ENCODE peak calls at places on chromosomes 1 and 21, in six cellular contexts. W, U, G, S, R and F are unnamed samples.

GRCh38 chr1:108190001-108190634 is 10.0 kb downstream of the SLC25A24 start:
- DNase-seq in W (no peak), U (no peak), G (no peak), S (no peak), R (no peak), F (no peak)

GRCh38 chr1:1217621-1218523 is 3.9 kb upstream of the TNFRSF4 start:
- DNase-seq in W (no peak), U (no peak), G (no peak), S (peak), R (no peak), F (no peak)

GRCh38 chr1:42319871-42320484 is 15.1 kb downstream of the FOXJ3 start:
- DNase-seq in W (no peak), U (no peak), G (peak), S (no peak), R (no peak), F (no peak)

GRCh38 chr1:33182896-33183295 is 1.1 kb upstream of the TRIM62 start:
- DNase-seq in W (no peak), U (no peak), G (no peak), S (no peak), R (no peak), F (no peak)

GRCh38 chr21:34883501-34884271 is 165.4 kb downstream of the RUNX1 start:
- DNase-seq in W (no peak), U (no peak), G (no peak), S (peak), R (no peak), F (no peak)

GRCh38 chr1:248243204-248243603 is 12.0 kb downstream of the OR2M4 start:
- DNase-seq in W (peak), U (no peak), G (peak), S (peak), R (no peak), F (peak)

GRCh38 chr1:171313835-171314320 is at the start of gene FMO4:
- DNase-seq in W (peak), U (peak), G (peak), S (peak), R (peak), F (peak)

GRCh38 chr1:84877592-84877991 is 15.4 kb downstream of the LPAR3 start:
- DNase-seq in W (no peak), U (peak), G (no peak), S (peak), R (peak), F (no peak)

GRCh38 chr1:56105397-56105796 is 474.0 kb downstream of the PLPP3 start:
- DNase-seq in W (no peak), U (no peak), G (no peak), S (no peak), R (no peak), F (no peak)

GRCh38 chr1:56964349-56964748 is 1.5 kb downstream of the C8B start:
- DNase-seq in W (no peak), U (no peak), G (no peak), S (no peak), R (no peak), F (no peak)

GRCh38 chr1:155007253-155007828 is 4.7 kb downstream of the ZBTB7B start:
- DNase-seq in W (no peak), U (no peak), G (peak), S (no peak), R (no peak), F (no peak)

GRCh38 chr1:230080834-230081233 is 13.8 kb downstream of the GALNT2 start:
- DNase-seq in W (no peak), U (no peak), G (no peak), S (no peak), R (no peak), F (no peak)

GRCh38 chr1:18644013-18644399 is 13.4 kb downstream of the PAX7 start:
- DNase-seq in W (no peak), U (no peak), G (no peak), S (no peak), R (no peak), F (no peak)

GRCh38 chr21:25373126-25374082 is 233.9 kb downstream of the MRPL39 start:
- DNase-seq in W (peak), U (no peak), G (no peak), S (peak), R (no peak), F (no peak)

GRCh38 chr1:190752131-190752530 is 274.5 kb upstream of the BRINP3 start:
- DNase-seq in W (no peak), U (no peak), G (no peak), S (no peak), R (no peak), F (no peak)

GRCh38 chr1:243851765-243852164 is 1.7 kb upstream of the AKT3 start:
- DNase-seq in W (no peak), U (no peak), G (no peak), S (peak), R (no peak), F (no peak)
- H3K4me3 ChIP-seq in W (peak), U (no peak), G (no peak), S (peak), R (no peak), F (no peak)

GRCh38 chr1:12412439-12412838 is 182.6 kb downstream of the VPS13D start:
- DNase-seq in W (no peak), U (no peak), G (no peak), S (no peak), R (no peak), F (no peak)
- H3K4me3 ChIP-seq in W (no peak), U (no peak), G (no peak), S (no peak), R (no peak), F (no peak)

GRCh38 chr21:36703123-36703522 is 4.2 kb downstream of the SIM2 start:
- DNase-seq in W (no peak), U (no peak), G (no peak), S (no peak), R (no peak), F (no peak)
- H3K4me3 ChIP-seq in W (no peak), U (no peak), G (no peak), S (peak), R (no peak), F (no peak)

GRCh38 chr1:114218397-114219237 is 64.9 kb upstream of the SYT6 start:
- DNase-seq in W (no peak), U (no peak), G (no peak), S (no peak), R (no peak), F (no peak)
- H3K4me3 ChIP-seq in W (no peak), U (peak), G (no peak), S (no peak), R (no peak), F (no peak)

GRCh38 chr1:5485968-5486665 is 506.1 kb downstream of the NPHP4 start:
- DNase-seq in W (no peak), U (no peak), G (no peak), S (no peak), R (no peak), F (peak)
- H3K4me3 ChIP-seq in W (no peak), U (no peak), G (no peak), S (no peak), R (no peak), F (no peak)

GRCh38 chr1:207327994-207328393 is 6.5 kb downstream of the CD55 start:
- DNase-seq in W (no peak), U (peak), G (no peak), S (peak), R (peak), F (no peak)

GRCh38 chr1:207321045-207321789 is at the start of gene CD55:
- DNase-seq in W (peak), U (peak), G (peak), S (peak), R (no peak), F (no peak)

GRCh38 chr1:207319207-207319606 is 2.3 kb upstream of the CD55 start:
- DNase-seq in W (no peak), U (no peak), G (no peak), S (no peak), R (no peak), F (no peak)

GRCh38 chr1:207321790-207322530 is 482 bp downstream of the CD55 start:
- DNase-seq in W (no peak), U (no peak), G (peak), S (peak), R (no peak), F (no peak)

DNA sequence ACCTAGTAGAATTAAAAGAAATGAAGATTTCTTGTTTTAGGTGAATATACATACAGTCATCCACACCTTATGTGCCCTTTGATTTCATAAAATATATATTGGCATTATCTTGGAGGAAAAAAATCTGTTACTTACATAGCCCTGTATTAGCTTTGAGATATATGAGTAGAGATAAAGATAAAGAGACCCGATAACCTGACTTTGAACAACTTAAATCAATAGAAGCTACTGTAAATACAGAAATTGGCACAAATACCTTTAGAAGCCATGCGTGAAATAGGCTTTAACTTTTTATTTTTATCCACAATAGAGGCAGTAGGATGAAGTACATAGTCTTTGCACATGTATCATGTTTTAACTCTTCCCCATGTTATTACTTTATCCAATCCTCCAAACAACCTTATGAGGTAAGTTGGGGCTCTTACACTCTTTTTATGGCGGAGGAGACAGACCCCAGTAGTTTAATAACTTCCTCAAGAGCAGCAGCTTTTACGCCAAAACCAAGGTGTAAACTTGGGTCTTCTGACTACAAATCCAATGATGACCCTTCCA is 2.0 kb downstream of the CD55 start:
- DNase-seq in W (no peak), U (no peak), G (no peak), S (no peak), R (no peak), F (peak)
- H3K4me3 ChIP-seq in W (no peak), U (peak), G (no peak), S (peak), R (no peak), F (no peak)